ENCODE peak calls at places on chromosomes 2 and 18, in six cellular contexts. One of them, this sample, is unnamed. For H3K9me3, the result is how much of the 10 kb centered on the place peaks cover.

GRCh38 chr2:4992226-4992625 is 700.0 kb upstream of the SOX11 start:
- DNase-seq in ovary: no peak
- DNase-seq in tibial nerve: no peak
- DNase-seq in thyroid gland: no peak
- DNase-seq in adrenal gland: no peak
- DNase-seq in fibroblast of lung: no peak
- DNase-seq in this sample: no peak

GRCh38 chr2:238851751-238852150 is 3.9 kb downstream of the TWIST2 start:
- DNase-seq in tibial nerve: no peak
- DNase-seq in adrenal gland: no peak
- DNase-seq in ovary: no peak
- DNase-seq in thyroid gland: no peak
- DNase-seq in fibroblast of lung: no peak
- DNase-seq in this sample: no peak

GRCh38 chr2:12168354-12169059 is 422.1 kb downstream of the LPIN1 start:
- DNase-seq in tibial nerve: no peak
- DNase-seq in thyroid gland: no peak
- DNase-seq in ovary: no peak
- DNase-seq in fibroblast of lung: no peak
- DNase-seq in adrenal gland: no peak
- DNase-seq in this sample: no peak

GRCh38 chr2:96771792-96772618 is 11.3 kb downstream of the CNNM4 start:
- DNase-seq in fibroblast of lung: no peak
- DNase-seq in tibial nerve: no peak
- DNase-seq in thyroid gland: peak
- DNase-seq in adrenal gland: no peak
- DNase-seq in ovary: no peak
- DNase-seq in this sample: no peak

GRCh38 chr2:160652236-160652635 is 158.6 kb upstream of the RBMS1 start:
- DNase-seq in ovary: no peak
- DNase-seq in adrenal gland: no peak
- DNase-seq in tibial nerve: no peak
- DNase-seq in fibroblast of lung: peak
- DNase-seq in thyroid gland: no peak
- DNase-seq in this sample: no peak

GRCh38 chr2:140164449-140164848 is 1384.3 kb upstream of the NXPH2 start:
- DNase-seq in thyroid gland: no peak
- DNase-seq in fibroblast of lung: no peak
- DNase-seq in ovary: no peak
- DNase-seq in adrenal gland: no peak
- DNase-seq in tibial nerve: no peak
- DNase-seq in this sample: no peak

GRCh38 chr2:128701443-128701842 is 382.8 kb upstream of the HS6ST1 start:
- DNase-seq in adrenal gland: no peak
- DNase-seq in tibial nerve: no peak
- DNase-seq in ovary: no peak
- DNase-seq in fibroblast of lung: no peak
- DNase-seq in thyroid gland: no peak
- DNase-seq in this sample: no peak

GRCh38 chr18:76922107-76922506 is 99.8 kb downstream of the ZNF236 start:
- DNase-seq in fibroblast of lung: peak
- DNase-seq in thyroid gland: peak
- DNase-seq in adrenal gland: peak
- DNase-seq in ovary: no peak
- DNase-seq in tibial nerve: peak
- DNase-seq in this sample: no peak

GRCh38 chr2:144256996-144257707 is 262.8 kb downstream of the ZEB2 start:
- DNase-seq in fibroblast of lung: peak
- DNase-seq in ovary: no peak
- DNase-seq in tibial nerve: no peak
- DNase-seq in adrenal gland: no peak
- DNase-seq in thyroid gland: no peak
- DNase-seq in this sample: no peak

DNA sequence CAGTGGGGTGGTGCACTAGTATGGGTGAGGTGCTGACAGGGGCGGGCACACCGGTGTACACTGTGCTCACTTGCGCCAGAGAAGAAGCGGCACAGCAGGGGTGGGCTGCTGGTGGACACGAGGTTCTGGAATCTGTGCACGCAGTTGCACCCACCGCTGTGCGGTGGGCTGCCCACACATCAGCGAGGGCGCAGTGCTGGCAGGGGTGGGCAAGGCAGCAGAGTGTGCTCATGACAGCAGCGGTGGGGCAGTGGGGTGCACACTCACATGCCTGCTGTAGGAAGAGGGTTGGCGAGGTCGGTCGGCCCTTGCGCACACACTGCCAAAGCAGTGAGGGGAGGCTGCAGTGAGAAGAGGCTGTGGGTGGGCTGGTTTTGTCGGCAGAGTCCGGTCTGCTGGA is 141.8 kb downstream of the GALNT13 start:
- DNase-seq in tibial nerve: no peak
- DNase-seq in fibroblast of lung: no peak
- DNase-seq in ovary: no peak
- DNase-seq in thyroid gland: no peak
- DNase-seq in adrenal gland: no peak
- DNase-seq in this sample: no peak
- H3K4me3 ChIP-seq in tibial nerve: no peak
- H3K4me3 ChIP-seq in fibroblast of lung: no peak
- H3K4me3 ChIP-seq in ovary: no peak
- H3K4me3 ChIP-seq in thyroid gland: no peak
- H3K4me3 ChIP-seq in adrenal gland: no peak
- H3K4me3 ChIP-seq in this sample: no peak

GRCh38 chr2:201234167-201235139 is 25.9 kb upstream of the CASP8 start:
- DNase-seq in fibroblast of lung: peak
- DNase-seq in tibial nerve: no peak
- DNase-seq in adrenal gland: no peak
- DNase-seq in ovary: no peak
- DNase-seq in thyroid gland: no peak
- DNase-seq in this sample: no peak
- TF ChIP-seq CTCF in fibroblast of lung: no peak
- TF ChIP-seq CTCF in tibial nerve: no peak
- TF ChIP-seq CTCF in adrenal gland: no peak
- TF ChIP-seq CTCF in ovary: no peak
- TF ChIP-seq CTCF in thyroid gland: no peak
- TF ChIP-seq CTCF in this sample: no peak

DNA sequence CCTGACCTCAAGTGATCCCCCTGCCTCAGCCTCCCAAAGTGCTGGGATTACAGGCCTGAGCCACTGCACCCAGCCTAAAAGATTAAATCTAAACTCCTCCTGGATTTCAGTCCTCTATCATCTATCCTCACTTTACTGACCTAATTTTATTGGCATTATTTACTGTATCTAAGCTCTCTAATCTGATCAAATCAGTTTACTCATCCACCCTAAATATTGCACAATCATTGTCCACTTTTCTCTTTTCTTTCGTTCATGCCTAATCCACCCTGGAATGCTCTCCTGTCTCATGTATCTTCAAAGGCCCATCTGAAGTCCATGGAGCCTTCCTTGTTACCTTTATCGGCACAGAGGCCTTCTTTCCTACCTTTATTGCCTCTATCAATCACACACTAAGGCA is 31.6 kb upstream of the GPR155 start:
- DNase-seq in adrenal gland: no peak
- DNase-seq in fibroblast of lung: no peak
- DNase-seq in ovary: no peak
- DNase-seq in thyroid gland: no peak
- DNase-seq in tibial nerve: no peak
- DNase-seq in this sample: no peak
- H3K9me3 ChIP-seq in adrenal gland: under half
- H3K9me3 ChIP-seq in fibroblast of lung: under half
- H3K9me3 ChIP-seq in ovary: under half
- H3K9me3 ChIP-seq in thyroid gland: under half
- H3K9me3 ChIP-seq in tibial nerve: under half
- H3K9me3 ChIP-seq in this sample: under half

GRCh38 chr2:104976603-104977120 is 61.2 kb upstream of the MRPS9 start:
- DNase-seq in thyroid gland: no peak
- DNase-seq in adrenal gland: no peak
- DNase-seq in tibial nerve: no peak
- DNase-seq in ovary: no peak
- DNase-seq in fibroblast of lung: no peak
- DNase-seq in this sample: no peak
- H3K4me3 ChIP-seq in thyroid gland: no peak
- H3K4me3 ChIP-seq in adrenal gland: no peak
- H3K4me3 ChIP-seq in tibial nerve: no peak
- H3K4me3 ChIP-seq in ovary: no peak
- H3K4me3 ChIP-seq in fibroblast of lung: no peak
- H3K4me3 ChIP-seq in this sample: no peak

GRCh38 chr2:26722911-26723310 is 30.4 kb downstream of the KCNK3 start:
- DNase-seq in fibroblast of lung: no peak
- DNase-seq in adrenal gland: no peak
- DNase-seq in ovary: peak
- DNase-seq in tibial nerve: no peak
- DNase-seq in thyroid gland: no peak
- DNase-seq in this sample: no peak

GRCh38 chr2:26725516-26725810 is 32.9 kb downstream of the KCNK3 start:
- DNase-seq in adrenal gland: peak
- DNase-seq in tibial nerve: no peak
- DNase-seq in thyroid gland: no peak
- DNase-seq in ovary: no peak
- DNase-seq in fibroblast of lung: no peak
- DNase-seq in this sample: no peak

GRCh38 chr2:26724784-26725515 is 32.4 kb downstream of the KCNK3 start:
- DNase-seq in ovary: peak
- DNase-seq in adrenal gland: no peak
- DNase-seq in tibial nerve: no peak
- DNase-seq in fibroblast of lung: no peak
- DNase-seq in thyroid gland: no peak
- DNase-seq in this sample: no peak

GRCh38 chr2:26723475-26723874 is 31.0 kb downstream of the KCNK3 start:
- DNase-seq in adrenal gland: no peak
- DNase-seq in ovary: no peak
- DNase-seq in fibroblast of lung: no peak
- DNase-seq in thyroid gland: no peak
- DNase-seq in tibial nerve: no peak
- DNase-seq in this sample: no peak

GRCh38 chr2:26724004-26724750 is 31.7 kb downstream of the KCNK3 start:
- DNase-seq in tibial nerve: peak
- DNase-seq in adrenal gland: peak
- DNase-seq in fibroblast of lung: peak
- DNase-seq in thyroid gland: peak
- DNase-seq in ovary: peak
- DNase-seq in this sample: peak
- TF ChIP-seq CTCF in tibial nerve: no peak
- TF ChIP-seq CTCF in adrenal gland: no peak
- TF ChIP-seq CTCF in fibroblast of lung: no peak
- TF ChIP-seq CTCF in thyroid gland: no peak
- TF ChIP-seq CTCF in ovary: no peak
- TF ChIP-seq CTCF in this sample: no peak